ENCODE peak calls at places on chromosomes 6 and 20, in four cellular contexts. T, K, D and P are unnamed samples.
A peak's percentile ranks its signal among the peaks of the same experiment; 100 is the strongest.

GRCh38 chr6:106138151-106138550 is 52.0 kb downstream of the PRDM1 start:
- DNase-seq in T (no peak), K (no peak), D (no peak), P (no peak)

GRCh38 chr6:157058574-157058973 is 264.7 kb downstream of the TMEM242 start:
- DNase-seq in T (no peak), K (no peak), D (no peak), P (no peak)

GRCh38 chr6:16684896-16685554 is 76.2 kb downstream of the ATXN1 start:
- DNase-seq in T (no peak), K (no peak), D (no peak), P (peak; percentile 72)

GRCh38 chr20:48115511-48115910 is 330.2 kb upstream of the SULF2 start:
- DNase-seq in T (no peak), K (no peak), D (no peak), P (no peak)

GRCh38 chr6:141483561-141484061 is 649.1 kb upstream of the GJE1 start:
- DNase-seq in T (no peak), K (peak; percentile 95), D (peak; percentile 80), P (peak; percentile 80)

GRCh38 chr20:57654998-57655811 is 35.0 kb upstream of the ZBP1 start:
- DNase-seq in T (no peak), K (no peak), D (no peak), P (peak; percentile 10)

GRCh38 chr20:56359212-56360132 is 698 bp downstream of the FAM210B start:
- DNase-seq in T (peak; percentile 40), K (peak; percentile 73), D (peak; percentile 76), P (peak; percentile 78)

GRCh38 chr20:53444386-53444785 is 149.3 kb downstream of the ZNF217 start:
- DNase-seq in T (no peak), K (no peak), D (no peak), P (no peak)

GRCh38 chr6:37802810-37803209 is 16.7 kb upstream of the ZFAND3 start:
- DNase-seq in T (no peak), K (no peak), D (no peak), P (no peak)

GRCh38 chr6:20424679-20425078 is 23.0 kb downstream of the E2F3 start:
- DNase-seq in T (no peak), K (peak; percentile 32), D (no peak), P (no peak)

DNA sequence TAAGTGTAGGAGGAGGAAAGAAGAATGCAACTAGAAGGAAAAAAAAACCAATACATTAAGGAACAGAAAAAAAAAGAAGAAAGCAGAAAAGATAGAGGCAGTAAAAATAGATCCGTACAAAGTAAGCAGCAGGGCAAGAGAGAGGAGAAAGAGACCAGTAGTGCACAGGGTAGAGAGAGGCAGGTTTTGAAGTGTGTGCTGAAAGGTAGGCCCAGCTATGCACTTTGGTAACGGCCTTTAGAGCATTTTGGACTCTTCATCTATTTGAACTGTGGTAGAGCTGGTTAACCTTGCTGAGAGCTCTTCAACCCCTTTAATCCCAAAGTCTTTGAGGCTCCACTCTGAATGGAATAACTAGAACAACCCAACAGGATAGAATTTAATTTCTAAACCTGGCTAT is 45.2 kb downstream of the ADGRB3 start:
- DNase-seq in T (no peak), K (no peak), D (no peak), P (no peak)
- H2AFZ ChIP-seq in T (no peak overlapping the region), K (no peak overlapping the region), D (no peak overlapping the region), P (no peak overlapping the region)

DNA sequence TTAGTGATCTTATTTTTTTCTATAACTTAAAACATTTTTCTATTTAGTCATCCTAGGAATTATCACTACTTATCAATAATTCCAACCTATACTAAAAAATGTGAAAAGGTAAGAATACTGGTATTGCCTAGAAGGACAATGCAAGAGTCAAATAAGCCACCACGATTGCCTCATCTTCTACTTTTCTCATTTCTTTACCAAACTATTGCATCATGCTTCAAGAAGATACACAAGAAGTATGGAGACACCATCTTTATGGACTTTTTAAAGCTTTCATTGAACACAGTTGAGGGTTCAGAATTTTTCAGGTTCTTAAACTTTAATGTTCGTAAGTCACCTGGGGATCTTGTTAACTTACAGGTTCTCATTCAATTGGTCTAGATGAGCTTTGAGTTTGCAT is 25.9 kb downstream of the ELOVL2 start:
- DNase-seq in T (no peak), K (no peak), D (no peak), P (no peak)
- H2AFZ ChIP-seq in T (no peak overlapping the region), K (no peak overlapping the region), D (no peak overlapping the region), P (no peak overlapping the region)

GRCh38 chr6:158219229-158219628 is 51.1 kb downstream of the GTF2H5 start:
- DNase-seq in T (no peak), K (peak; percentile 98), D (no peak), P (no peak)
- H2AFZ ChIP-seq in T (peak overlapping the region; percentile 45), K (peak overlapping the region; percentile 84), D (no peak overlapping the region), P (no peak overlapping the region)

GRCh38 chr6:117530467-117531242 is 48.2 kb downstream of the DCBLD1 start:
- DNase-seq in T (no peak), K (peak; percentile 66), D (no peak), P (no peak)

GRCh38 chr6:117531346-117531745 is 48.9 kb downstream of the DCBLD1 start:
- DNase-seq in T (no peak), K (no peak), D (no peak), P (no peak)

GRCh38 chr6:117533775-117534174 is 51.3 kb downstream of the DCBLD1 start:
- DNase-seq in T (no peak), K (no peak), D (no peak), P (no peak)

GRCh38 chr6:117534974-117535373 is 52.5 kb downstream of the DCBLD1 start:
- DNase-seq in T (no peak), K (no peak), D (peak; percentile 85), P (no peak)

GRCh38 chr6:117531758-117532276 is 49.3 kb downstream of the DCBLD1 start:
- DNase-seq in T (no peak), K (no peak), D (no peak), P (no peak)
- H2AFZ ChIP-seq in T (no peak overlapping the region), K (no peak overlapping the region), D (no peak overlapping the region), P (no peak overlapping the region)